ENCODE peak calls at places on chromosomes 7 and 10, in six cellular contexts. M is stimulated activated CD4-positive, alpha-beta T cell treated with anti-CD3 and anti-CD28 coated beads, Interleukin-1b, Interleukin-23, amount 100 ng/mL, for 24 hours; Q is endothelial cell; H is stimulated activated naive B cell treated with anti-CD40 and anti-IgM and Interleukin-4, amounts not matched to agents 10 μg/mL and 1 μg/mL and 100 μg/mL, for 72 hours; V is uterus; A is T-helper 1 cell. U is an unnamed sample.

GRCh38 chr10:94683214-94684054 is at the start of gene CYP2C18:
- DNase-seq in M (no peak), H (no peak), A (no peak), V (no peak), Q (no peak), U (no peak)

GRCh38 chr10:42769653-42770052 is 12.9 kb upstream of the BMS1 start:
- DNase-seq in H (no peak), A (no peak), M (no peak), V (no peak), Q (no peak), U (no peak)

GRCh38 chr7:117019786-117020604 is 66.7 kb downstream of the ST7 start:
- DNase-seq in V (peak), M (no peak), H (no peak), A (no peak), Q (peak), U (peak)

GRCh38 chr7:126856691-126857291 is 395.9 kb downstream of the GRM8 start:
- DNase-seq in A (no peak), Q (no peak), H (no peak), M (no peak), V (no peak), U (no peak)

GRCh38 chr10:35453855-35454532 is 117.7 kb downstream of the CCNY start:
- DNase-seq in V (no peak), Q (no peak), A (no peak), M (no peak), H (no peak), U (no peak)

GRCh38 chr7:148699024-148699771 is 495 bp downstream of the CUL1 start:
- DNase-seq in V (peak), A (peak), M (peak), Q (peak), H (peak), U (peak)

GRCh38 chr10:3754727-3755439 is 30.1 kb downstream of the KLF6 start:
- DNase-seq in Q (no peak), M (no peak), V (no peak), H (no peak), A (no peak), U (no peak)

GRCh38 chr7:140475747-140476333 is 3.5 kb downstream of the MKRN1 start:
- DNase-seq in A (no peak), Q (peak), V (no peak), M (no peak), H (no peak), U (no peak)

GRCh38 chr10:63376560-63377304 is 89.0 kb downstream of the JMJD1C start:
- DNase-seq in M (no peak), H (peak), A (no peak), V (no peak), Q (no peak), U (no peak)

GRCh38 chr10:115525141-115525540 is 432.0 kb downstream of the ATRNL1 start:
- DNase-seq in Q (no peak), V (no peak), A (no peak), M (no peak), H (no peak), U (no peak)

GRCh38 chr10:47357131-47357582 is 9.0 kb downstream of the RBP3 start:
- DNase-seq in M (no peak), V (no peak), H (no peak), A (no peak), Q (no peak), U (no peak)

GRCh38 chr10:329361-330099 is 194.3 kb downstream of the ZMYND11 start:
- DNase-seq in A (no peak), M (no peak), Q (no peak), H (no peak), V (peak), U (peak)

GRCh38 chr10:24790073-24790472 is 66.4 kb upstream of the ARHGAP21 start:
- DNase-seq in H (no peak), M (no peak), V (no peak), Q (no peak), A (no peak), U (no peak)

GRCh38 chr10:124955243-124955642 is 13.3 kb downstream of the ZRANB1 start:
- DNase-seq in Q (no peak), H (no peak), A (no peak), M (no peak), V (no peak), U (no peak)

GRCh38 chr7:151808296-151809155 is 68.4 kb downstream of the PRKAG2 start:
- DNase-seq in A (no peak), Q (no peak), M (no peak), V (no peak), H (no peak), U (no peak)

GRCh38 chr10:35542303-35542702 is 62.8 kb upstream of the GJD4 start:
- DNase-seq in M (no peak), V (no peak), Q (no peak), H (no peak), A (no peak), U (no peak)

GRCh38 chr10:80535671-80536360 is 1.9 kb upstream of the SH2D4B start:
- DNase-seq in H (peak), V (peak), A (peak), M (peak), Q (no peak), U (peak)

GRCh38 chr7:148941598-148942280 is 57.6 kb upstream of the EZH2 start:
- DNase-seq in Q (peak), M (peak), V (peak), A (peak), H (peak), U (peak)

GRCh38 chr10:132735341-132735775 is 50.6 kb downstream of the NKX6-2 start:
- DNase-seq in A (no peak), Q (no peak), M (no peak), H (no peak), V (no peak), U (no peak)

GRCh38 chr10:70672165-70672992 is at the start of gene ADAMTS14:
- DNase-seq in M (no peak), Q (peak), A (no peak), V (no peak), H (no peak), U (peak)

GRCh38 chr7:99955247-99955646 is 20.6 kb downstream of the AZGP1 start:
- DNase-seq in H (no peak), A (no peak), M (no peak), Q (no peak), V (no peak), U (no peak)

U was measured in heart left ventricle.